ENCODE peak calls at places on chromosomes 16 and 17, in four cellular contexts. One of them, this sample, is unnamed.

GRCh38 chr16:84919267-84919666 is 92.1 kb downstream of the ZDHHC7 start:
- DNase-seq in NCI-H1694: no peak
- DNase-seq in cardiac fibroblast: no peak
- DNase-seq in NCI-H1092 treated with DMSO at 0.1 percent for 48 hours: no peak
- DNase-seq in this sample: no peak

GRCh38 chr17:41987642-41988041 is 21.0 kb downstream of the CNP start:
- DNase-seq in NCI-H1092 treated with DMSO at 0.1 percent for 48 hours: no peak
- DNase-seq in NCI-H1694: no peak
- DNase-seq in cardiac fibroblast: no peak
- DNase-seq in this sample: no peak

GRCh38 chr17:36198831-36199465 is 2.4 kb upstream of the CCL3L1 start:
- DNase-seq in NCI-H1694: no peak
- DNase-seq in NCI-H1092 treated with DMSO at 0.1 percent for 48 hours: no peak
- DNase-seq in cardiac fibroblast: no peak
- DNase-seq in this sample: no peak

GRCh38 chr17:35486920-35487727 is 38.6 kb upstream of the SLFN13 start:
- DNase-seq in NCI-H1092 treated with DMSO at 0.1 percent for 48 hours: no peak
- DNase-seq in cardiac fibroblast: peak
- DNase-seq in NCI-H1694: no peak
- DNase-seq in this sample: peak

GRCh38 chr16:1002399-1003161 is 21.0 kb downstream of the SOX8 start:
- DNase-seq in cardiac fibroblast: peak
- DNase-seq in NCI-H1694: no peak
- DNase-seq in NCI-H1092 treated with DMSO at 0.1 percent for 48 hours: no peak
- DNase-seq in this sample: peak

GRCh38 chr17:68172461-68172954 is 75.3 kb upstream of the AMZ2 start:
- DNase-seq in NCI-H1694: peak
- DNase-seq in NCI-H1092 treated with DMSO at 0.1 percent for 48 hours: peak
- DNase-seq in cardiac fibroblast: peak
- DNase-seq in this sample: no peak

GRCh38 chr17:67970783-67971182 is 25.5 kb downstream of the C17orf58 start:
- DNase-seq in cardiac fibroblast: no peak
- DNase-seq in NCI-H1694: no peak
- DNase-seq in NCI-H1092 treated with DMSO at 0.1 percent for 48 hours: no peak
- DNase-seq in this sample: no peak

GRCh38 chr17:82228842-82229685 is at the start of gene SLC16A3:
- DNase-seq in NCI-H1694: no peak
- DNase-seq in cardiac fibroblast: peak
- DNase-seq in NCI-H1092 treated with DMSO at 0.1 percent for 48 hours: no peak
- DNase-seq in this sample: no peak

GRCh38 chr17:79814966-79815835 is 18.3 kb upstream of the CBX8 start:
- DNase-seq in NCI-H1092 treated with DMSO at 0.1 percent for 48 hours: no peak
- DNase-seq in cardiac fibroblast: peak
- DNase-seq in NCI-H1694: no peak
- DNase-seq in this sample: no peak

GRCh38 chr16:51393381-51394005 is 242.4 kb upstream of the SALL1 start:
- DNase-seq in NCI-H1092 treated with DMSO at 0.1 percent for 48 hours: no peak
- DNase-seq in cardiac fibroblast: peak
- DNase-seq in NCI-H1694: no peak
- DNase-seq in this sample: no peak

GRCh38 chr17:60817187-60817586 is 139.5 kb downstream of the BCAS3 start:
- DNase-seq in NCI-H1092 treated with DMSO at 0.1 percent for 48 hours: no peak
- DNase-seq in NCI-H1694: no peak
- DNase-seq in cardiac fibroblast: peak
- DNase-seq in this sample: peak

GRCh38 chr16:29862383-29862883 is 593 bp downstream of the CDIPT start:
- DNase-seq in NCI-H1694: no peak
- DNase-seq in NCI-H1092 treated with DMSO at 0.1 percent for 48 hours: peak
- DNase-seq in cardiac fibroblast: peak
- DNase-seq in this sample: no peak

GRCh38 chr16:636206-637080 is at the start of gene METTL26:
- DNase-seq in NCI-H1092 treated with DMSO at 0.1 percent for 48 hours: peak
- DNase-seq in NCI-H1694: peak
- DNase-seq in cardiac fibroblast: peak
- DNase-seq in this sample: peak

GRCh38 chr17:66964930-66965800 is 658 bp downstream of the CACNG4 start:
- DNase-seq in cardiac fibroblast: no peak
- DNase-seq in NCI-H1092 treated with DMSO at 0.1 percent for 48 hours: peak
- DNase-seq in NCI-H1694: no peak
- DNase-seq in this sample: no peak

GRCh38 chr17:34107019-34107418 is 148.1 kb upstream of the CCL2 start:
- DNase-seq in cardiac fibroblast: no peak
- DNase-seq in NCI-H1092 treated with DMSO at 0.1 percent for 48 hours: no peak
- DNase-seq in NCI-H1694: no peak
- DNase-seq in this sample: no peak

GRCh38 chr17:40283662-40284061 is 4.0 kb upstream of the CDC6 start:
- DNase-seq in NCI-H1694: no peak
- DNase-seq in NCI-H1092 treated with DMSO at 0.1 percent for 48 hours: no peak
- DNase-seq in cardiac fibroblast: peak
- DNase-seq in this sample: peak

GRCh38 chr17:82648761-82649474 is 674 bp upstream of the WDR45B start:
- DNase-seq in cardiac fibroblast: no peak
- DNase-seq in NCI-H1694: no peak
- DNase-seq in NCI-H1092 treated with DMSO at 0.1 percent for 48 hours: peak
- DNase-seq in this sample: no peak

GRCh38 chr17:48672340-48672739 is 46.2 kb upstream of the HOXB9 start:
- DNase-seq in NCI-H1694: no peak
- DNase-seq in cardiac fibroblast: no peak
- DNase-seq in NCI-H1092 treated with DMSO at 0.1 percent for 48 hours: no peak
- DNase-seq in this sample: no peak

GRCh38 chr17:55005520-55005919 is 37.0 kb downstream of the STXBP4 start:
- DNase-seq in NCI-H1092 treated with DMSO at 0.1 percent for 48 hours: no peak
- DNase-seq in NCI-H1694: peak
- DNase-seq in cardiac fibroblast: peak
- DNase-seq in this sample: no peak

GRCh38 chr16:64920211-64920610 is 201.7 kb downstream of the CDH11 start:
- DNase-seq in cardiac fibroblast: no peak
- DNase-seq in NCI-H1092 treated with DMSO at 0.1 percent for 48 hours: no peak
- DNase-seq in NCI-H1694: no peak
- DNase-seq in this sample: no peak

GRCh38 chr17:39628655-39629493 is 2.1 kb downstream of the PPP1R1B start:
- DNase-seq in NCI-H1092 treated with DMSO at 0.1 percent for 48 hours: no peak
- DNase-seq in NCI-H1694: no peak
- DNase-seq in cardiac fibroblast: no peak
- DNase-seq in this sample: no peak

GRCh38 chr17:33602981-33603380 is 309.9 kb upstream of the ASIC2 start:
- DNase-seq in NCI-H1092 treated with DMSO at 0.1 percent for 48 hours: no peak
- DNase-seq in cardiac fibroblast: no peak
- DNase-seq in NCI-H1694: no peak
- DNase-seq in this sample: no peak

GRCh38 chr16:58366247-58367031 is 25.8 kb upstream of the GINS3 start:
- DNase-seq in cardiac fibroblast: peak
- DNase-seq in NCI-H1694: peak
- DNase-seq in NCI-H1092 treated with DMSO at 0.1 percent for 48 hours: no peak
- DNase-seq in this sample: peak

GRCh38 chr17:77214743-77215142 is 74.0 kb downstream of the SEC14L1 start:
- DNase-seq in NCI-H1694: no peak
- DNase-seq in NCI-H1092 treated with DMSO at 0.1 percent for 48 hours: peak
- DNase-seq in cardiac fibroblast: peak
- DNase-seq in this sample: no peak

GRCh38 chr17:56913000-56913866 is 616 bp downstream of the TRIM25 start:
- DNase-seq in NCI-H1694: no peak
- DNase-seq in cardiac fibroblast: peak
- DNase-seq in NCI-H1092 treated with DMSO at 0.1 percent for 48 hours: peak
- DNase-seq in this sample: no peak

GRCh38 chr16:31423241-31423640 is 4.9 kb downstream of the COX6A2 start:
- DNase-seq in NCI-H1694: no peak
- DNase-seq in NCI-H1092 treated with DMSO at 0.1 percent for 48 hours: no peak
- DNase-seq in cardiac fibroblast: no peak
- DNase-seq in this sample: no peak

GRCh38 chr17:40121191-40121885 is 433 bp upstream of the MSL1 start:
- DNase-seq in cardiac fibroblast: peak
- DNase-seq in NCI-H1092 treated with DMSO at 0.1 percent for 48 hours: peak
- DNase-seq in NCI-H1694: peak
- DNase-seq in this sample: no peak

GRCh38 chr16:351804-352520 is 561 bp downstream of the AXIN1 start:
- DNase-seq in NCI-H1694: no peak
- DNase-seq in cardiac fibroblast: no peak
- DNase-seq in NCI-H1092 treated with DMSO at 0.1 percent for 48 hours: no peak
- DNase-seq in this sample: no peak

GRCh38 chr16:56226840-56227525 is 35.7 kb downstream of the GNAO1 start:
- DNase-seq in NCI-H1092 treated with DMSO at 0.1 percent for 48 hours: no peak
- DNase-seq in NCI-H1694: no peak
- DNase-seq in cardiac fibroblast: no peak
- DNase-seq in this sample: no peak

GRCh38 chr16:11495066-11495407 is 91.7 kb downstream of the LITAF start:
- DNase-seq in NCI-H1092 treated with DMSO at 0.1 percent for 48 hours: no peak
- DNase-seq in NCI-H1694: no peak
- DNase-seq in cardiac fibroblast: no peak
- DNase-seq in this sample: no peak

GRCh38 chr17:16873654-16874035 is 98.3 kb downstream of the TNFRSF13B start:
- DNase-seq in NCI-H1694: no peak
- DNase-seq in NCI-H1092 treated with DMSO at 0.1 percent for 48 hours: no peak
- DNase-seq in cardiac fibroblast: no peak
- DNase-seq in this sample: no peak

GRCh38 chr16:74740795-74741304 is 33.8 kb downstream of the FA2H start:
- DNase-seq in cardiac fibroblast: no peak
- DNase-seq in NCI-H1694: no peak
- DNase-seq in NCI-H1092 treated with DMSO at 0.1 percent for 48 hours: no peak
- DNase-seq in this sample: no peak

GRCh38 chr17:8611671-8612298 is 18.7 kb downstream of the MYH10 start:
- DNase-seq in NCI-H1694: no peak
- DNase-seq in NCI-H1092 treated with DMSO at 0.1 percent for 48 hours: no peak
- DNase-seq in cardiac fibroblast: peak
- DNase-seq in this sample: no peak

GRCh38 chr17:15403276-15403939 is 62.0 kb upstream of the TEKT3 start:
- DNase-seq in cardiac fibroblast: no peak
- DNase-seq in NCI-H1694: no peak
- DNase-seq in NCI-H1092 treated with DMSO at 0.1 percent for 48 hours: no peak
- DNase-seq in this sample: no peak

This sample was measured in kidney epithelial cell.